ENCODE peak calls at places on chromosome 14, in ten cellular contexts. One of them, this sample, is unnamed.

GRCh38 chr14:29163109-29163508 is 396.5 kb downstream of the FOXG1 start:
- DNase-seq in activated CD4-positive, alpha-beta T cell treated with anti-CD3 and anti-CD28 coated beads for 4 hours: no peak
- DNase-seq in left ventricle myocardium superior: no peak
- DNase-seq in HTR-8/SVneo: no peak
- DNase-seq in activated T-cell treated with anti-CD3 and anti-CD28 coated beads for 48 hours: no peak
- DNase-seq in NCI-H1105: no peak
- DNase-seq in NCI-H146: peak
- DNase-seq in naive thymus-derived CD8-positive, alpha-beta T cell: no peak
- DNase-seq in colonic mucosa: no peak
- DNase-seq in MM.1S: no peak
- DNase-seq in this sample: no peak

GRCh38 chr14:90111895-90112534 is 50.2 kb downstream of the KCNK13 start:
- DNase-seq in HTR-8/SVneo: peak
- DNase-seq in left ventricle myocardium superior: no peak
- DNase-seq in activated T-cell treated with anti-CD3 and anti-CD28 coated beads for 48 hours: no peak
- DNase-seq in NCI-H1105: no peak
- DNase-seq in colonic mucosa: no peak
- DNase-seq in NCI-H146: no peak
- DNase-seq in activated CD4-positive, alpha-beta T cell treated with anti-CD3 and anti-CD28 coated beads for 4 hours: no peak
- DNase-seq in MM.1S: no peak
- DNase-seq in naive thymus-derived CD8-positive, alpha-beta T cell: no peak
- DNase-seq in this sample: no peak

GRCh38 chr14:61462566-61463195 is 141.3 kb downstream of the PRKCH start:
- DNase-seq in activated CD4-positive, alpha-beta T cell treated with anti-CD3 and anti-CD28 coated beads for 4 hours: no peak
- DNase-seq in activated T-cell treated with anti-CD3 and anti-CD28 coated beads for 48 hours: no peak
- DNase-seq in NCI-H1105: peak
- DNase-seq in left ventricle myocardium superior: no peak
- DNase-seq in NCI-H146: no peak
- DNase-seq in colonic mucosa: peak
- DNase-seq in MM.1S: no peak
- DNase-seq in naive thymus-derived CD8-positive, alpha-beta T cell: no peak
- DNase-seq in HTR-8/SVneo: peak
- DNase-seq in this sample: no peak

GRCh38 chr14:22850944-22851790 is 14.8 kb downstream of the MMP14 start:
- DNase-seq in colonic mucosa: peak
- DNase-seq in activated CD4-positive, alpha-beta T cell treated with anti-CD3 and anti-CD28 coated beads for 4 hours: no peak
- DNase-seq in NCI-H1105: no peak
- DNase-seq in activated T-cell treated with anti-CD3 and anti-CD28 coated beads for 48 hours: peak
- DNase-seq in MM.1S: no peak
- DNase-seq in HTR-8/SVneo: no peak
- DNase-seq in NCI-H146: no peak
- DNase-seq in naive thymus-derived CD8-positive, alpha-beta T cell: no peak
- DNase-seq in left ventricle myocardium superior: peak
- DNase-seq in this sample: peak

GRCh38 chr14:59482471-59483331 is 1.5 kb downstream of the L3HYPDH start:
- DNase-seq in NCI-H1105: no peak
- DNase-seq in activated CD4-positive, alpha-beta T cell treated with anti-CD3 and anti-CD28 coated beads for 4 hours: no peak
- DNase-seq in left ventricle myocardium superior: no peak
- DNase-seq in MM.1S: no peak
- DNase-seq in HTR-8/SVneo: peak
- DNase-seq in colonic mucosa: peak
- DNase-seq in NCI-H146: no peak
- DNase-seq in activated T-cell treated with anti-CD3 and anti-CD28 coated beads for 48 hours: no peak
- DNase-seq in naive thymus-derived CD8-positive, alpha-beta T cell: no peak
- DNase-seq in this sample: no peak

GRCh38 chr14:36662543-36663403 is 1.1 kb downstream of the PAX9 start:
- DNase-seq in left ventricle myocardium superior: no peak
- DNase-seq in activated CD4-positive, alpha-beta T cell treated with anti-CD3 and anti-CD28 coated beads for 4 hours: no peak
- DNase-seq in naive thymus-derived CD8-positive, alpha-beta T cell: no peak
- DNase-seq in activated T-cell treated with anti-CD3 and anti-CD28 coated beads for 48 hours: no peak
- DNase-seq in HTR-8/SVneo: no peak
- DNase-seq in MM.1S: no peak
- DNase-seq in NCI-H1105: peak
- DNase-seq in NCI-H146: no peak
- DNase-seq in colonic mucosa: no peak
- DNase-seq in this sample: peak

GRCh38 chr14:104992501-104992900 is 6.9 kb downstream of the CLBA1 start:
- DNase-seq in NCI-H146: no peak
- DNase-seq in NCI-H1105: no peak
- DNase-seq in MM.1S: no peak
- DNase-seq in activated CD4-positive, alpha-beta T cell treated with anti-CD3 and anti-CD28 coated beads for 4 hours: no peak
- DNase-seq in naive thymus-derived CD8-positive, alpha-beta T cell: no peak
- DNase-seq in left ventricle myocardium superior: no peak
- DNase-seq in colonic mucosa: no peak
- DNase-seq in activated T-cell treated with anti-CD3 and anti-CD28 coated beads for 48 hours: no peak
- DNase-seq in HTR-8/SVneo: no peak
- DNase-seq in this sample: no peak

GRCh38 chr14:49860988-49861387 is 8.4 kb upstream of the NEMF start:
- DNase-seq in colonic mucosa: no peak
- DNase-seq in activated T-cell treated with anti-CD3 and anti-CD28 coated beads for 48 hours: no peak
- DNase-seq in NCI-H1105: no peak
- DNase-seq in HTR-8/SVneo: no peak
- DNase-seq in activated CD4-positive, alpha-beta T cell treated with anti-CD3 and anti-CD28 coated beads for 4 hours: no peak
- DNase-seq in NCI-H146: no peak
- DNase-seq in left ventricle myocardium superior: no peak
- DNase-seq in naive thymus-derived CD8-positive, alpha-beta T cell: no peak
- DNase-seq in MM.1S: no peak
- DNase-seq in this sample: no peak

GRCh38 chr14:68379510-68380303 is 413.2 kb downstream of the ZFP36L1 start:
- DNase-seq in naive thymus-derived CD8-positive, alpha-beta T cell: peak
- DNase-seq in NCI-H1105: no peak
- DNase-seq in HTR-8/SVneo: no peak
- DNase-seq in colonic mucosa: peak
- DNase-seq in activated CD4-positive, alpha-beta T cell treated with anti-CD3 and anti-CD28 coated beads for 4 hours: no peak
- DNase-seq in MM.1S: no peak
- DNase-seq in NCI-H146: no peak
- DNase-seq in activated T-cell treated with anti-CD3 and anti-CD28 coated beads for 48 hours: no peak
- DNase-seq in left ventricle myocardium superior: no peak
- DNase-seq in this sample: no peak

GRCh38 chr14:90091393-90091792 is 29.6 kb downstream of the KCNK13 start:
- DNase-seq in NCI-H146: no peak
- DNase-seq in naive thymus-derived CD8-positive, alpha-beta T cell: no peak
- DNase-seq in MM.1S: no peak
- DNase-seq in activated CD4-positive, alpha-beta T cell treated with anti-CD3 and anti-CD28 coated beads for 4 hours: no peak
- DNase-seq in HTR-8/SVneo: no peak
- DNase-seq in left ventricle myocardium superior: no peak
- DNase-seq in NCI-H1105: peak
- DNase-seq in colonic mucosa: no peak
- DNase-seq in activated T-cell treated with anti-CD3 and anti-CD28 coated beads for 48 hours: no peak
- DNase-seq in this sample: no peak

GRCh38 chr14:42378274-42378673 is 771.6 kb downstream of the LRFN5 start:
- DNase-seq in activated T-cell treated with anti-CD3 and anti-CD28 coated beads for 48 hours: no peak
- DNase-seq in NCI-H1105: no peak
- DNase-seq in colonic mucosa: no peak
- DNase-seq in NCI-H146: no peak
- DNase-seq in MM.1S: no peak
- DNase-seq in left ventricle myocardium superior: no peak
- DNase-seq in activated CD4-positive, alpha-beta T cell treated with anti-CD3 and anti-CD28 coated beads for 4 hours: no peak
- DNase-seq in HTR-8/SVneo: no peak
- DNase-seq in naive thymus-derived CD8-positive, alpha-beta T cell: no peak
- DNase-seq in this sample: no peak

GRCh38 chr14:104139460-104140212 is 1.2 kb downstream of the KIF26A start:
- DNase-seq in NCI-H1105: no peak
- DNase-seq in activated CD4-positive, alpha-beta T cell treated with anti-CD3 and anti-CD28 coated beads for 4 hours: no peak
- DNase-seq in NCI-H146: no peak
- DNase-seq in left ventricle myocardium superior: peak
- DNase-seq in activated T-cell treated with anti-CD3 and anti-CD28 coated beads for 48 hours: no peak
- DNase-seq in MM.1S: no peak
- DNase-seq in HTR-8/SVneo: no peak
- DNase-seq in naive thymus-derived CD8-positive, alpha-beta T cell: no peak
- DNase-seq in colonic mucosa: peak
- DNase-seq in this sample: peak

GRCh38 chr14:71212093-71212492 is 304.8 kb downstream of the PCNX1 start:
- DNase-seq in MM.1S: no peak
- DNase-seq in left ventricle myocardium superior: no peak
- DNase-seq in HTR-8/SVneo: no peak
- DNase-seq in naive thymus-derived CD8-positive, alpha-beta T cell: no peak
- DNase-seq in activated CD4-positive, alpha-beta T cell treated with anti-CD3 and anti-CD28 coated beads for 4 hours: no peak
- DNase-seq in NCI-H1105: no peak
- DNase-seq in activated T-cell treated with anti-CD3 and anti-CD28 coated beads for 48 hours: no peak
- DNase-seq in colonic mucosa: no peak
- DNase-seq in NCI-H146: no peak
- DNase-seq in this sample: no peak

GRCh38 chr14:64510825-64511679 is 6.5 kb downstream of the ZBTB1 start:
- DNase-seq in NCI-H146: peak
- DNase-seq in activated T-cell treated with anti-CD3 and anti-CD28 coated beads for 48 hours: peak
- DNase-seq in activated CD4-positive, alpha-beta T cell treated with anti-CD3 and anti-CD28 coated beads for 4 hours: peak
- DNase-seq in colonic mucosa: peak
- DNase-seq in naive thymus-derived CD8-positive, alpha-beta T cell: peak
- DNase-seq in left ventricle myocardium superior: no peak
- DNase-seq in HTR-8/SVneo: peak
- DNase-seq in MM.1S: peak
- DNase-seq in NCI-H1105: peak
- DNase-seq in this sample: peak

GRCh38 chr14:55756078-55756477 is 176.1 kb downstream of the KTN1 start:
- DNase-seq in MM.1S: no peak
- DNase-seq in colonic mucosa: no peak
- DNase-seq in activated T-cell treated with anti-CD3 and anti-CD28 coated beads for 48 hours: no peak
- DNase-seq in HTR-8/SVneo: no peak
- DNase-seq in left ventricle myocardium superior: no peak
- DNase-seq in NCI-H1105: no peak
- DNase-seq in activated CD4-positive, alpha-beta T cell treated with anti-CD3 and anti-CD28 coated beads for 4 hours: no peak
- DNase-seq in naive thymus-derived CD8-positive, alpha-beta T cell: no peak
- DNase-seq in NCI-H146: no peak
- DNase-seq in this sample: no peak